ENCODE peak calls at places on chromosomes 11 and 22, in six cellular contexts. B is osteoblast; M is psoas muscle; R is NCI-H1930; S is stimulated activated CD8-positive, alpha-beta memory T cell treated with anti-CD3 and anti-CD28 coated beads, Interleukin-4, amount 100 ng/mL, for 24 hours; Z is posterior cingulate gyrus. P is an unnamed sample.

GRCh38 chr22:23781533-23781932 is 5.2 kb upstream of the SMARCB1 start:
- DNase-seq in B (peak), M (peak), R (no peak), S (no peak), Z (peak), P (peak)

GRCh38 chr11:121590772-121591404 is 138.1 kb upstream of the SORL1-AS1 start:
- DNase-seq in B (no peak), M (no peak), R (no peak), S (no peak), Z (no peak), P (no peak)

GRCh38 chr11:11372461-11372860 is 19.4 kb upstream of the CSNK2A3 start:
- DNase-seq in B (no peak), M (no peak), R (no peak), S (no peak), Z (no peak), P (no peak)

GRCh38 chr11:31326470-31327148 is 42.9 kb downstream of the DCDC1 start:
- DNase-seq in B (peak), M (no peak), R (no peak), S (no peak), Z (no peak), P (no peak)

GRCh38 chr11:125110996-125111340 is 458 bp downstream of the TMEM218 start:
- DNase-seq in B (no peak), M (no peak), R (no peak), S (no peak), Z (no peak), P (no peak)

GRCh38 chr11:44903035-44903434 is 47.6 kb downstream of the TP53I11 start:
- DNase-seq in B (no peak), M (no peak), R (no peak), S (no peak), Z (no peak), P (no peak)

GRCh38 chr11:120546312-120547205 is 35.0 kb downstream of the GRIK4 start:
- DNase-seq in B (peak), M (peak), R (no peak), S (no peak), Z (peak), P (peak)

GRCh38 chr11:25742800-25743199 is 589.1 kb upstream of the ANO3 start:
- DNase-seq in B (no peak), M (no peak), R (no peak), S (no peak), Z (no peak), P (no peak)

GRCh38 chr11:72038491-72038890 is 39.8 kb downstream of the IL18BP start:
- DNase-seq in B (peak), M (peak), R (no peak), S (no peak), Z (peak), P (no peak)

GRCh38 chr11:10303558-10304363 is 1.1 kb upstream of the ADM start:
- DNase-seq in B (no peak), M (peak), R (peak), S (no peak), Z (no peak), P (no peak)

GRCh38 chr22:47092896-47093311 is 330.5 kb downstream of the TBC1D22A start:
- DNase-seq in B (peak), M (no peak), R (no peak), S (no peak), Z (peak), P (no peak)

GRCh38 chr22:37634505-37635002 is 4.9 kb upstream of the SH3BP1 start:
- DNase-seq in B (peak), M (no peak), R (no peak), S (no peak), Z (no peak), P (no peak)

GRCh38 chr11:10498426-10499250 is 42.3 kb downstream of the RNF141 start:
- DNase-seq in B (no peak), M (no peak), R (no peak), S (no peak), Z (no peak), P (no peak)

P was measured in H54.